ENCODE peak calls at places on chromosomes 16 and 17, in four cellular contexts. D is IMR-90, L is endothelial cell of umbilical vein, G is K562. P is an unnamed sample. For H3K9me1, the result is how much of the 10 kb centered on the place peaks cover.

GRCh38 chr17:40190197-40191021 is 13.1 kb downstream of the RAPGEFL1 start:
- DNase-seq in G (no peak), L (peak), D (no peak), P (no peak)

GRCh38 chr16:68244481-68244902 is 681 bp upstream of the PLA2G15 start:
- DNase-seq in D (no peak), L (no peak), G (no peak), P (no peak)

GRCh38 chr17:51667722-51668083 is 407.4 kb downstream of the UTP18 start:
- DNase-seq in D (no peak), L (no peak), G (no peak), P (no peak)

GRCh38 chr17:31581022-31581483 is 189.6 kb downstream of the RAB11FIP4 start:
- DNase-seq in G (no peak), D (peak), L (peak), P (no peak)

GRCh38 chr17:10699861-10700260 is 2.5 kb downstream of the ADPRM start:
- DNase-seq in G (no peak), D (no peak), L (no peak), P (no peak)

GRCh38 chr16:21598676-21599157 is 660 bp upstream of the METTL9 start:
- DNase-seq in D (no peak), G (peak), L (peak), P (no peak)

GRCh38 chr17:58960068-58960467 is 146.6 kb downstream of the TRIM37 start:
- DNase-seq in L (peak), G (peak), D (peak), P (peak)

GRCh38 chr16:17561056-17561455 is 90.3 kb upstream of the XYLT1 start:
- DNase-seq in G (no peak), L (no peak), D (no peak), P (no peak)

GRCh38 chr17:55266051-55266957 is 1.5 kb downstream of the HLF start:
- DNase-seq in G (no peak), D (no peak), L (no peak), P (no peak)

GRCh38 chr17:1880851-1881630 is 51.2 kb downstream of the RPA1 start:
- DNase-seq in L (no peak), D (peak), G (no peak), P (no peak)

GRCh38 chr17:83171661-83172060 is 92.3 kb downstream of the METRNL start:
- DNase-seq in D (no peak), L (no peak), G (no peak), P (no peak)

GRCh38 chr16:14501331-14502255 is 128.5 kb downstream of the PARN start:
- DNase-seq in D (peak), L (peak), G (peak), P (peak)

GRCh38 chr16:52086901-52087300 is 460.0 kb downstream of the TOX3 start:
- DNase-seq in D (no peak), G (no peak), L (no peak), P (no peak)

GRCh38 chr16:35690413-35690812 is 2231.0 kb downstream of the TP53TG3F start:
- DNase-seq in G (no peak), D (no peak), L (no peak), P (no peak)

GRCh38 chr17:2402517-2402916 is 1.7 kb upstream of the MNT start:
- DNase-seq in G (no peak), D (no peak), L (no peak), P (no peak)

GRCh38 chr17:82097187-82097918 is 683 bp downstream of the FASN start:
- DNase-seq in D (peak), L (peak), G (peak), P (no peak)

GRCh38 chr16:9378876-9379275 is 287.4 kb downstream of the HAPSTR1 start:
- DNase-seq in D (no peak), G (no peak), L (peak), P (no peak)

GRCh38 chr17:18176152-18176551 is 7.5 kb upstream of the ALKBH5 start:
- DNase-seq in G (no peak), D (no peak), L (no peak), P (no peak)

GRCh38 chr16:78240459-78241222 is 141.2 kb downstream of the WWOX start:
- DNase-seq in D (no peak), L (no peak), G (no peak), P (no peak)

GRCh38 chr17:35986643-35987042 is at the start of gene CCL14:
- DNase-seq in L (peak), G (no peak), D (no peak), P (no peak)

GRCh38 chr17:46078675-46079074 is 79.6 kb downstream of the STH start:
- DNase-seq in D (no peak), G (peak), L (no peak), P (no peak)

GRCh38 chr17:27239046-27239445 is 54.9 kb upstream of the WSB1 start:
- DNase-seq in D (no peak), L (no peak), G (no peak), P (no peak)

GRCh38 chr17:75504347-75505151 is 10.8 kb downstream of the CASKIN2 start:
- DNase-seq in L (no peak), G (peak), D (no peak), P (no peak)

GRCh38 chr17:8494021-8494420 is 58.3 kb downstream of the NDEL1 start:
- DNase-seq in D (no peak), G (no peak), L (no peak), P (no peak)

GRCh38 chr16:28063047-28063521 is 430 bp downstream of the GSG1L start:
- DNase-seq in G (no peak), L (no peak), D (peak), P (no peak)

GRCh38 chr17:65975878-65976277 is 216.1 kb downstream of the CEP112 start:
- DNase-seq in G (no peak), D (no peak), L (no peak), P (no peak)

GRCh38 chr17:75241996-75242460 is 19.4 kb downstream of the GGA3 start:
- DNase-seq in L (no peak), G (no peak), D (peak), P (no peak)

GRCh38 chr16:7405166-7405565 is 72.5 kb downstream of the RBFOX1 start:
- DNase-seq in L (no peak), G (peak), D (no peak), P (no peak)

GRCh38 chr17:80720624-80721577 is 176.3 kb downstream of the RPTOR start:
- DNase-seq in D (peak), L (no peak), G (no peak), P (peak)

GRCh38 chr17:79991924-79992656 is 43.6 kb downstream of the TBC1D16 start:
- DNase-seq in L (no peak), G (no peak), D (peak), P (no peak)

GRCh38 chr16:63422633-63423032 is 1386.4 kb upstream of the CDH8 start:
- DNase-seq in D (no peak), L (no peak), G (no peak), P (no peak)

GRCh38 chr16:55971447-55971846 is 96.3 kb upstream of the CES5A start:
- DNase-seq in D (no peak), L (no peak), G (no peak), P (no peak)
- H3K9me1 ChIP-seq in D (under half), L (under half), G (under half), P (under half)

GRCh38 chr17:76560036-76560876 is 20.4 kb downstream of the PRCD start:
- DNase-seq in L (no peak), G (no peak), D (no peak), P (no peak)

GRCh38 chr17:76562734-76563148 is 22.9 kb downstream of the PRCD start:
- DNase-seq in G (peak), D (peak), L (peak), P (no peak)

GRCh38 chr17:76560877-76561221 is 21.0 kb downstream of the PRCD start:
- DNase-seq in L (no peak), D (no peak), G (no peak), P (no peak)

GRCh38 chr17:76561332-76561731 is 21.5 kb downstream of the PRCD start:
- DNase-seq in G (no peak), D (peak), L (peak), P (no peak)

DNA sequence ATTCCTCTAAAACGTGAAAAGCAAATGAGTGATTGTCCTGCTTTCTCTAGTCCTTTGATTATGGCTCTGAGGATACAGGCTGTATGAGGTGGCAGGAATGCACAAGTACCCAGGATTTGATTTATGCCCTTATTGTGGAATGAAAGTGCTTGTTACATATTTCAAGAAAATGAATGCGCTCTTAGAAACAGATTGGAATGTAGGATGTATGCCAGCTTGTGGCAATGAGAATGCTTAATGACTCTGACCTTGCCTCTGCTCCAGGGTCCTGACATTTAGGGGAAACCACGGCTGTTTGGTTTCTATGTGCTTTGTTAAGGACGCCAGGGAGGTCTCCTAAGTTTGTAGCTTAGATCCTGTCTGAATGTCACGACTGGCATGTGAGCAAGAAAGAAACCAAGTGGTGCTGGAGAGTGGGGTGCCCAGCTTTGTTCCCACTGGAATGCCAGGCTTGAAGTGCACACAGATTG is 22.0 kb downstream of the PRCD start:
- DNase-seq in L (peak), G (no peak), D (no peak), P (no peak)
- H3K9ac ChIP-seq in L (peak), G (peak), D (no peak), P (peak)

GRCh38 chr16:85897384-85897783 is 1.6 kb upstream of the IRF8 start:
- DNase-seq in G (no peak), L (no peak), D (no peak), P (no peak)
- H3K9me1 ChIP-seq in G (under half), L (under half), D (under half), P (under half)

GRCh38 chr17:3893720-3894116 is 865 bp upstream of the CAMKK1 start:
- DNase-seq in D (no peak), L (no peak), G (no peak), P (no peak)

GRCh38 chr17:3894927-3895343 is 2.1 kb upstream of the CAMKK1 start:
- DNase-seq in G (no peak), D (peak), L (peak), P (no peak)

GRCh38 chr17:3893003-3893719 is at the start of gene CAMKK1:
- DNase-seq in D (peak), L (peak), G (peak), P (no peak)

GRCh38 chr17:3895354-3895753 is 2.5 kb upstream of the CAMKK1 start:
- DNase-seq in G (no peak), D (no peak), L (no peak), P (no peak)

GRCh38 chr17:3894188-3894587 is 1.3 kb upstream of the CAMKK1 start:
- DNase-seq in G (no peak), D (no peak), L (no peak), P (no peak)
- H3K9ac ChIP-seq in G (peak), D (no peak), L (no peak), P (no peak)

P was measured in keratinocyte.